ENCODE peak calls at places on chromosomes 12 and 14, in seven cellular contexts. C, U, X, G, L, P and M are unnamed samples.

GRCh38 chr12:68234140-68234539 is 8.5 kb upstream of the IL26 start:
- DNase-seq in P (no peak), X (no peak), U (no peak), C (no peak), G (no peak), L (no peak), M (no peak)

GRCh38 chr14:83709116-83709515 is 1820.8 kb upstream of the FLRT2 start:
- DNase-seq in C (no peak), L (peak), X (no peak), G (no peak), P (no peak), U (no peak), M (no peak)

GRCh38 chr12:3604281-3604680 is 113.3 kb downstream of the PRMT8 start:
- DNase-seq in X (no peak), P (no peak), U (no peak), C (no peak), G (no peak), L (no peak), M (no peak)

GRCh38 chr14:81384900-81385299 is 15.2 kb downstream of the STON2 start:
- DNase-seq in L (peak), C (no peak), U (no peak), G (no peak), P (peak), X (no peak), M (peak)

GRCh38 chr12:93520454-93520853 is 52.0 kb upstream of the SOCS2 start:
- DNase-seq in L (no peak), C (no peak), U (no peak), G (no peak), X (no peak), P (peak), M (no peak)

GRCh38 chr14:74964787-74965769 is 9.7 kb upstream of the PGF start:
- DNase-seq in G (no peak), U (no peak), X (no peak), P (peak), C (no peak), L (no peak), M (peak)

GRCh38 chr14:105080161-105080560 is 14.9 kb upstream of the GPR132 start:
- DNase-seq in U (no peak), X (no peak), L (no peak), P (no peak), G (no peak), C (no peak), M (no peak)

GRCh38 chr12:64103821-64104220 is 118.3 kb downstream of the KICS2 start:
- DNase-seq in P (no peak), X (no peak), C (no peak), U (no peak), G (no peak), L (peak), M (peak)

GRCh38 chr14:91112172-91112571 is 1.7 kb upstream of the DGLUCY start:
- DNase-seq in P (no peak), C (no peak), X (no peak), L (no peak), G (no peak), U (no peak), M (no peak)

GRCh38 chr14:30558675-30559555 is at the start of gene G2E3:
- DNase-seq in G (peak), U (peak), L (peak), X (peak), C (peak), P (peak), M (peak)

GRCh38 chr14:32370720-32371119 is 41.6 kb downstream of the AKAP6 start:
- DNase-seq in P (peak), L (peak), X (peak), C (no peak), G (no peak), U (no peak), M (peak)

GRCh38 chr12:94553875-94554274 is 94.2 kb upstream of the CEP83 start:
- DNase-seq in P (no peak), G (no peak), L (no peak), C (no peak), X (no peak), U (no peak), M (no peak)

DNA sequence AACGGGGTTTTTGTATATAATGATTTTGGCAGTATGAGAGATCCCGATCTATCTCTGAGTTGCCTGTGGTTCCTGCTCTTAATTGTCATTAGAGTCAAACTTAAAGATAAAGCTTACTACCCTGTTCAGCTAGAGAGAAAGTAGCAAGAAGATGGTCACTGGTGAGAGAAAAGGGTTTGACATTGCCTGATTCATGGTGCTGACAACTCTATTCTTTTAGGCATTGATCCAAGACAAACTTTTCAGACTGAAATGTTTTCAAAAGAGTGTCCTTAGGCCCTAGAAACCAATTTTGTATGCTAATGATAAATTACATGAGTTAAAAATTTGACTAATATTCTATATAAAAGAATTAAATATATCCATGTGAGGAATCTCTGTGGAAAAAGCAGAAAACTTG is 35.1 kb downstream of the PELI2 start:
- DNase-seq in P (no peak), G (no peak), C (no peak), L (peak), U (no peak), X (no peak), M (no peak)
- TF ChIP-seq CTCF in P (no peak), G (no peak), C (no peak), L (no peak), U (no peak), X (no peak), M (no peak)

DNA sequence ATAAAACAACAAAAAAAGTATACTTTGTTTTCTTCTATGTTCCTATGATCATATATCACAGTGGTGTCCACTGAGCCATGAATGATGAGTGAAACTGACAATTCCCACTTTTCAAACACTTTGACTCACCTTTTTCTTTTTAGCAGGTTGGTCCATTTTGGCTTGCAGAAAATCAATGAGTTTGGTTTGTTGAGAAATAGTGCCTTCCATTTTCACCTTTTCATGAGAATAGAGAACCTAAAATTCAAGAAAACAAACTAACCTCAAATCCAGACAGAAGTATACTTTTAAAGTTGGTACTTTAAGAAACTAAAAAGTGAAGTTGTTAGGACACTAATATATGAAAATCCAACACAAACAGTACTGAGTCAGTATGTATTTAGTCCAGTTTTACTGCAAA is 52.4 kb downstream of the PRKAB1 start:
- DNase-seq in P (no peak), U (no peak), C (no peak), X (no peak), L (no peak), G (no peak), M (no peak)
- H3K4me3 ChIP-seq in P (no peak), U (no peak), C (no peak), X (no peak), L (no peak), G (no peak), M (no peak)

GRCh38 chr12:90322006-90322405 is 613.4 kb upstream of the ATP2B1 start:
- DNase-seq in C (no peak), U (no peak), G (no peak), X (no peak), L (peak), P (peak), M (peak)

GRCh38 chr12:90321369-90321768 is 612.7 kb upstream of the ATP2B1 start:
- DNase-seq in L (no peak), P (no peak), X (no peak), G (no peak), C (no peak), U (no peak), M (no peak)

GRCh38 chr12:90327783-90328743 is 619.4 kb upstream of the ATP2B1 start:
- DNase-seq in U (no peak), L (no peak), P (no peak), X (no peak), C (no peak), G (no peak), M (no peak)

DNA sequence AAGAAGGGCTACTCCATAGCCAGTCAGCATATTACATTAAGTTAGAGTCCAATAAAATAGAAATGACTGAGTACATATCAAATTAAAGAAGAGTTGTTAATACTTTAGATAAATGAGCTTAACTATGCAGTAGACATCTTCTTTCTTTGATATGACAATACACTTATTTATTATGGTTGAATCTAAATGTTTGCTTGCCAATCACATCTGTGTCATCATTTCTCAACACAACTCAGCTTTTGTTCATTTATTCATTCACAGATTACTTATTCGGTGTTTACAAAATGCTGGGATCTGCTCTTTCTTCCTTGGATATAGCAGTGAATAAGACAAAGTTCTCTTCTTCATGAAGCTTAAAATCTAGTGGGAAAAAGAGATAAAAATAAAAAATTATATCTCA is 614.6 kb upstream of the ATP2B1 start:
- DNase-seq in X (no peak), G (no peak), C (no peak), L (no peak), P (no peak), U (no peak), M (no peak)
- TF ChIP-seq CTCF in X (no peak), G (no peak), C (no peak), L (no peak), P (no peak), U (no peak), M (no peak)

GRCh38 chr12:25276199-25276937 is 25.6 kb upstream of the KRAS start:
- DNase-seq in G (peak), C (peak), P (peak), U (peak), X (peak), L (peak), M (peak)
- H3K4me3 ChIP-seq in G (no peak), C (no peak), P (no peak), U (no peak), X (no peak), L (no peak), M (no peak)

GRCh38 chr12:122183588-122183940 is 641 bp downstream of the LRRC43 start:
- DNase-seq in P (no peak), G (no peak), C (no peak), L (no peak), X (no peak), U (no peak), M (no peak)
- TF ChIP-seq CTCF in P (no peak), G (no peak), C (no peak), L (no peak), X (no peak), U (no peak), M (no peak)

DNA sequence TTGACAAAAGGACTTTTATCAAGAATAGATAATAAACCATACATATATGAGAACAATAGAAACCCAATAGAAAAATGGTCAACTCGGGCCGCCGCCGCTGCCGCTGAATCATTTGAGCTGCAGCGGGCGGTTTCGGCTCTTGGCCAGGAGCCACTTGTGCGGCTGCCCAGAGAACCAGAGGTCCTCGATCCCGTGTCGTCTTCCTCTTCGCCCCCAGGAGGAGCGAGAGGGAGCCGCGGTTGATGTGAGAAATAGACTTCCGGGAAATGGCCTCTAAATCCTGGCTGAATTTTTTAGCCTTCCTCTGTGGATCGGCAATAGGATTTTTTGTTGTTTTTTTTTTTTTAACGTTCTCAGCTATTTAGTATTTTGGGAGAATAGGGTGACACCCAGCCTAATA is 44.8 kb downstream of the CPSF6 start:
- DNase-seq in X (peak), U (no peak), L (peak), C (peak), G (peak), P (peak), M (peak)
- H3K4me3 ChIP-seq in X (no peak), U (no peak), L (peak), C (no peak), G (peak), P (no peak), M (peak)

DNA sequence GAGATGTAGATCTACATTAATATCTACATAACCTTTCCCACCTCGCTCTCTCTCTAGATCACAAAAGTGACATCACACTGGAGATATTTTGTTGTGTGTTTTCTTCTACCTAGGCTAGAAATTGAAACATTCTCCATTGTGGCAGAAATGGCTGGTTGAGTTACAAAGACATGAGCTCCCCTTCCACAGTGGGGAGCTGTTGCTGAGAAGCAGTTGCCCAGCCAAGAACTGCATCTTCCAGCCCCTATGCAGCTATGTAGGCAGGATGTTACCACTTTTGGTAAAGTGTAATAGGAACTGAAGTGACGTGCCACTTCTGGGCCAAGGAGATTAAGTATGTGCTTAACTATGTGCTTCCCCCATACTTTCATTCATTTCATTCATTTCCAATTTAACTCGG is 138.7 kb upstream of the E2F7 start:
- DNase-seq in U (peak), X (no peak), L (peak), C (peak), P (peak), G (no peak), M (no peak)
- TF ChIP-seq CTCF in U (no peak), X (peak), L (peak), C (peak), P (peak), G (no peak), M (no peak)

DNA sequence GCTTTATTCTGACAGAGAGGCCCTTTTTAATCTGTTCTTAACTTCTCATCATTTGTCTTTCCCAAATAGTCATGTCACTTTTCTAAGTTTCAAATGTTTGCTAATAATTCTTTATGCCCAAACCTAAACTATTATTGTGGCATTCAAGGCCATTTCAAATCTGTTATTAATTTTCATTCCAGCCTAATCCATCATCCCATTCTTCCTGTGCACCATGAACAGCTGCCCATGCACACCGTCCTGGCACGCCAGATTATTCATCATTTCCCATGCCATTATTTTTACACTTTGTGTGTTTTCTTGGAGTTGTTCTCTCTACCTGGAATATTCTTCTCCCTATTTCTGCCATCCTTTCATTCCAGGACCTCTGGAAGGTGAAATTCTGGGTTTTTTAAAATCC is 90.8 kb downstream of the METTL25 start:
- DNase-seq in L (no peak), X (no peak), U (no peak), P (no peak), G (no peak), C (no peak), M (no peak)
- H3K4me3 ChIP-seq in L (no peak), X (no peak), U (no peak), P (no peak), G (no peak), C (no peak), M (no peak)